ENCODE peak calls at places on chromosomes 11 and 22, in four cellular contexts. R, I, J and H are unnamed samples.

GRCh38 chr11:78336877-78337553 is 80.6 kb downstream of the GAB2 start:
- DNase-seq in R (no peak), I (no peak), J (no peak), H (peak; percentile 16)

GRCh38 chr11:110148775-110149744 is 55.9 kb downstream of the ZC3H12C start:
- DNase-seq in R (peak; percentile 42), I (peak; percentile 71), J (no peak), H (peak; percentile 90)

GRCh38 chr11:134503104-134503503 is 91.1 kb upstream of the B3GAT1 start:
- DNase-seq in R (no peak), I (no peak), J (no peak), H (no peak)

GRCh38 chr22:38981005-38981658 is 1.0 kb upstream of the APOBEC3B start:
- DNase-seq in R (peak; percentile 59), I (peak; percentile 58), J (no peak), H (no peak)

GRCh38 chr22:38948181-38948940 is 9.0 kb upstream of the APOBEC3A start:
- DNase-seq in R (no peak), I (no peak), J (no peak), H (no peak)

GRCh38 chr11:61577383-61578118 is 3.3 kb downstream of the SYT7 start:
- DNase-seq in R (peak; percentile 42), I (peak; percentile 48), J (no peak), H (no peak)

GRCh38 chr11:83639995-83640758 is 354.0 kb upstream of the CCDC90B start:
- DNase-seq in R (no peak), I (no peak), J (no peak), H (peak; percentile 8)

GRCh38 chr22:44338183-44338812 is 25.5 kb upstream of the SHISAL1 start:
- DNase-seq in R (no peak), I (peak; percentile 45), J (no peak), H (no peak)

GRCh38 chr11:85772700-85773099 is 38.2 kb downstream of the SYTL2 start:
- DNase-seq in R (no peak), I (no peak), J (no peak), H (peak; percentile 77)

GRCh38 chr11:72613450-72613849 is 60.8 kb downstream of the PDE2A start:
- DNase-seq in R (no peak), I (no peak), J (no peak), H (no peak)

GRCh38 chr11:71372693-71373657 is 75.2 kb downstream of the DHCR7 start:
- DNase-seq in R (no peak), I (peak; percentile 54), J (no peak), H (peak; percentile 27)

GRCh38 chr11:45105233-45105992 is 41.0 kb upstream of the PRDM11 start:
- DNase-seq in R (peak; percentile 75), I (peak; percentile 80), J (peak; percentile 83), H (peak; percentile 65)

GRCh38 chr11:108597736-108598355 is 4.3 kb upstream of the EXPH5 start:
- DNase-seq in R (no peak), I (no peak), J (no peak), H (peak; percentile 24)

GRCh38 chr11:9568854-9569587 is 4.4 kb upstream of the WEE1 start:
- DNase-seq in R (no peak), I (peak; percentile 95), J (peak; percentile 73), H (peak; percentile 94)

GRCh38 chr11:72668645-72669347 is 5.4 kb downstream of the PDE2A start:
- DNase-seq in R (no peak), I (no peak), J (no peak), H (no peak)

GRCh38 chr22:23685205-23685784 is 5.5 kb upstream of the RGL4 start:
- DNase-seq in R (peak; percentile 24), I (peak; percentile 32), J (no peak), H (peak; percentile 8)

GRCh38 chr22:38273135-38273761 is 438 bp upstream of the TMEM184B start:
- DNase-seq in R (no peak), I (peak; percentile 57), J (no peak), H (no peak)

GRCh38 chr11:57477507-57478189 is 17.3 kb downstream of the RTN4RL2 start:
- DNase-seq in R (no peak), I (no peak), J (no peak), H (no peak)

GRCh38 chr11:23789200-23789853 is 707.5 kb upstream of the LUZP2 start:
- DNase-seq in R (no peak), I (no peak), J (no peak), H (no peak)

GRCh38 chr11:1792461-1792860 is 28.7 kb upstream of the CTSD start:
- DNase-seq in R (no peak), I (no peak), J (no peak), H (no peak)

GRCh38 chr11:17179972-17180371 is 27.8 kb downstream of the PIK3C2A start:
- DNase-seq in R (no peak), I (no peak), J (no peak), H (no peak)

GRCh38 chr11:11940551-11940950 is 67.9 kb downstream of the DKK3 start:
- DNase-seq in R (no peak), I (no peak), J (no peak), H (no peak)

GRCh38 chr11:719214-720016 is 13.4 kb downstream of the EPS8L2 start:
- DNase-seq in R (no peak), I (no peak), J (no peak), H (no peak)

GRCh38 chr22:36397081-36397766 is 9.5 kb upstream of the MYH9 start:
- DNase-seq in R (no peak), I (peak; percentile 71), J (no peak), H (peak; percentile 71)

GRCh38 chr11:61747389-61748285 is 4.8 kb upstream of the MYRF start:
- DNase-seq in R (peak; percentile 89), I (peak; percentile 74), J (peak; percentile 84), H (peak; percentile 58)

GRCh38 chr11:43953521-43953920 is 11.1 kb downstream of the C11orf96 start:
- DNase-seq in R (no peak), I (no peak), J (no peak), H (no peak)

GRCh38 chr22:43941449-43941848 is 13.8 kb upstream of the SAMM50 start:
- DNase-seq in R (no peak), I (no peak), J (no peak), H (no peak)

GRCh38 chr11:70497536-70498075 is 99.3 kb downstream of the CTTN start:
- DNase-seq in R (no peak), I (no peak), J (no peak), H (no peak)

GRCh38 chr22:28505416-28506156 is 174.1 kb downstream of the TTC28 start:
- DNase-seq in R (no peak), I (no peak), J (no peak), H (no peak)

GRCh38 chr11:130674686-130675085 is 226.2 kb downstream of the ADAMTS15 start:
- DNase-seq in R (no peak), I (peak; percentile 54), J (no peak), H (peak; percentile 28)

GRCh38 chr11:121961228-121961860 is 154.7 kb downstream of the BLID start:
- DNase-seq in R (no peak), I (peak; percentile 49), J (no peak), H (peak; percentile 59)

GRCh38 chr11:62954478-62954877 is 30.3 kb downstream of the SLC22A6 start:
- DNase-seq in R (peak; percentile 37), I (no peak), J (no peak), H (no peak)

GRCh38 chr11:62953811-62954210 is 31.0 kb downstream of the SLC22A6 start:
- DNase-seq in R (no peak), I (peak; percentile 47), J (no peak), H (no peak)

GRCh38 chr11:62959077-62959980 is 25.4 kb downstream of the SLC22A6 start:
- DNase-seq in R (no peak), I (no peak), J (no peak), H (no peak)

GRCh38 chr11:62958547-62959071 is 26.2 kb downstream of the SLC22A6 start:
- DNase-seq in R (no peak), I (peak; percentile 30), J (no peak), H (peak; percentile 61)

DNA sequence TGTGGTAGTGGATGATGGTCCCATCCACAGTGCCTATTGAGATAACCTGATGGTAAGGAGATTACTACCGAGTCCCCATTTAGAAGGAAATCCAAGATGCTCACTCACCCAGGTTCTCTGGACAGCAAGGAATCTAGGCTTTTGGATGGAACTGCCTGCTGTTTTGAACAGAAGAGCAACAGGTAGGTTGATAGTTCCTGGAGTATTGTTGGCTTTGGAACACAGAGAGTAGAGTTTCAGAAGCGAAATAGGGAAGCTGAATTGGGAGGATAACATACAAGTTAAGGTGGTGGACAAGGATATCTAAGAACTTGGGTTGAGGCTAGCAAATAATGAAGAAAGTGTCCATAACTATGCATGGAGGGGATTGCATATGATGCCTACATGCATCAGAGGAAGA is 27.6 kb downstream of the SLC22A6 start:
- DNase-seq in R (no peak), I (no peak), J (no peak), H (no peak)
- H3K4me3 ChIP-seq in R (no peak overlapping the region), I (no peak overlapping the region), J (no peak overlapping the region), H (no peak overlapping the region)

GRCh38 chr22:20966883-20967696 is at the start of gene AIFM3:
- DNase-seq in R (peak; percentile 53), I (no peak), J (no peak), H (no peak)
- H3K4me3 ChIP-seq in R (no peak within 1 kb of the TSS), I (no peak within 1 kb of the TSS), J (no peak within 1 kb of the TSS), H (no peak within 1 kb of the TSS)

GRCh38 chr22:49769691-49770315 is 57.9 kb downstream of the BRD1 start:
- DNase-seq in R (no peak), I (no peak), J (no peak), H (no peak)
- H3K4me3 ChIP-seq in R (no peak overlapping the region), I (no peak overlapping the region), J (no peak overlapping the region), H (no peak overlapping the region)

GRCh38 chr11:118434553-118435232 is 1.6 kb upstream of the KMT2A start:
- DNase-seq in R (peak; percentile 37), I (peak; percentile 73), J (no peak), H (peak; percentile 49)

GRCh38 chr11:118435893-118436624 is at the start of gene KMT2A:
- DNase-seq in R (peak; percentile 94), I (peak; percentile 97), J (peak; percentile 100), H (peak; percentile 98)

GRCh38 chr11:118436639-118437045 is 350 bp downstream of the KMT2A start:
- DNase-seq in R (no peak), I (peak; percentile 69), J (peak; percentile 45), H (peak; percentile 18)

GRCh38 chr11:118435233-118435892 is 929 bp upstream of the KMT2A start:
- DNase-seq in R (peak; percentile 70), I (peak; percentile 64), J (peak; percentile 96), H (peak; percentile 38)

GRCh38 chr11:118434123-118434552 is 2.2 kb upstream of the KMT2A start:
- DNase-seq in R (no peak), I (peak; percentile 59), J (peak; percentile 76), H (no peak)
- H3K4me3 ChIP-seq in R (peak overlapping the region; percentile 91), I (peak overlapping the region; percentile 73), J (peak overlapping the region; percentile 80), H (peak overlapping the region; percentile 75)

GRCh38 chr11:20203836-20204235 is 43.6 kb upstream of the DBX1 start:
- DNase-seq in R (peak; percentile 17), I (no peak), J (no peak), H (no peak)
- H3K4me3 ChIP-seq in R (no peak overlapping the region), I (no peak overlapping the region), J (no peak overlapping the region), H (no peak overlapping the region)

GRCh38 chr11:68891356-68891948 is 12.2 kb downstream of the MRPL21 start:
- DNase-seq in R (no peak), I (no peak), J (no peak), H (no peak)
- H3K4me3 ChIP-seq in R (no peak overlapping the region), I (no peak overlapping the region), J (no peak overlapping the region), H (no peak overlapping the region)

GRCh38 chr11:64371201-64371600 is 12.2 kb downstream of the RPS6KA4 start:
- DNase-seq in R (no peak), I (no peak), J (no peak), H (no peak)
- H3K4me3 ChIP-seq in R (no peak overlapping the region), I (no peak overlapping the region), J (no peak overlapping the region), H (no peak overlapping the region)